ENCODE peak calls at places on chromosomes 5 and 9, in four cellular contexts. One of them, this sample, is unnamed.

GRCh38 chr5:116632890-116633289 is 58.3 kb upstream of the SEMA6A start:
- DNase-seq in tibial nerve: no peak
- DNase-seq in heart right ventricle: no peak
- DNase-seq in PC-9: no peak
- DNase-seq in this sample: no peak

GRCh38 chr5:150306775-150307174 is 4.1 kb upstream of the ARSI start:
- DNase-seq in tibial nerve: no peak
- DNase-seq in PC-9: no peak
- DNase-seq in heart right ventricle: no peak
- DNase-seq in this sample: no peak

GRCh38 chr5:5409151-5409810 is 13.2 kb upstream of the ICE1 start:
- DNase-seq in tibial nerve: no peak
- DNase-seq in heart right ventricle: no peak
- DNase-seq in PC-9: no peak
- DNase-seq in this sample: no peak

GRCh38 chr5:161763571-161763970 is 78.0 kb downstream of the GABRA6 start:
- DNase-seq in heart right ventricle: no peak
- DNase-seq in PC-9: no peak
- DNase-seq in tibial nerve: no peak
- DNase-seq in this sample: no peak

GRCh38 chr9:128242124-128242523 is 33.7 kb downstream of the GOLGA2 start:
- DNase-seq in heart right ventricle: no peak
- DNase-seq in tibial nerve: no peak
- DNase-seq in PC-9: no peak
- DNase-seq in this sample: no peak

GRCh38 chr5:16574789-16575785 is 41.7 kb downstream of the RETREG1 start:
- DNase-seq in tibial nerve: peak; percentile 40
- DNase-seq in heart right ventricle: peak; percentile 48
- DNase-seq in PC-9: no peak
- DNase-seq in this sample: no peak

GRCh38 chr5:56075361-56075760 is 80.6 kb upstream of the IL6ST start:
- DNase-seq in tibial nerve: peak; percentile 74
- DNase-seq in heart right ventricle: peak; percentile 33
- DNase-seq in PC-9: no peak
- DNase-seq in this sample: no peak

GRCh38 chr9:36721846-36722588 is 149.3 kb downstream of the MELK start:
- DNase-seq in tibial nerve: no peak
- DNase-seq in PC-9: peak; percentile 19
- DNase-seq in heart right ventricle: no peak
- DNase-seq in this sample: no peak

GRCh38 chr5:62327627-62328026 is 21.6 kb downstream of the KIF2A start:
- DNase-seq in heart right ventricle: no peak
- DNase-seq in PC-9: no peak
- DNase-seq in tibial nerve: no peak
- DNase-seq in this sample: no peak

GRCh38 chr9:92774274-92774673 is 9.6 kb upstream of the BICD2 start:
- DNase-seq in PC-9: peak; percentile 22
- DNase-seq in heart right ventricle: no peak
- DNase-seq in tibial nerve: no peak
- DNase-seq in this sample: no peak

GRCh38 chr9:97570899-97571298 is 62.3 kb downstream of the TSTD2 start:
- DNase-seq in tibial nerve: no peak
- DNase-seq in PC-9: no peak
- DNase-seq in heart right ventricle: peak; percentile 79
- DNase-seq in this sample: no peak

GRCh38 chr5:59553992-59554391 is 339.5 kb downstream of the PDE4D start:
- DNase-seq in tibial nerve: no peak
- DNase-seq in heart right ventricle: no peak
- DNase-seq in PC-9: no peak
- DNase-seq in this sample: no peak

GRCh38 chr9:118992813-118993747 is 376.2 kb downstream of the BRINP1 start:
- DNase-seq in heart right ventricle: no peak
- DNase-seq in tibial nerve: no peak
- DNase-seq in PC-9: no peak
- DNase-seq in this sample: no peak

GRCh38 chr5:180380441-180380840 is 27.3 kb upstream of the GFPT2 start:
- DNase-seq in tibial nerve: no peak
- DNase-seq in PC-9: no peak
- DNase-seq in heart right ventricle: no peak
- DNase-seq in this sample: no peak

GRCh38 chr5:55226027-55226933 is 835 bp downstream of the MCIDAS start:
- DNase-seq in heart right ventricle: no peak
- DNase-seq in tibial nerve: no peak
- DNase-seq in PC-9: peak; percentile 65
- DNase-seq in this sample: no peak

GRCh38 chr5:132090107-132090506 is 16.5 kb downstream of the CSF2 start:
- DNase-seq in heart right ventricle: no peak
- DNase-seq in PC-9: peak; percentile 62
- DNase-seq in tibial nerve: no peak
- DNase-seq in this sample: no peak

GRCh38 chr5:55360190-55360589 is 52.4 kb downstream of the MTREX start:
- DNase-seq in tibial nerve: no peak
- DNase-seq in heart right ventricle: no peak
- DNase-seq in PC-9: no peak
- DNase-seq in this sample: no peak

GRCh38 chr5:60102961-60103683 is 209.6 kb upstream of the PDE4D start:
- DNase-seq in PC-9: no peak
- DNase-seq in heart right ventricle: no peak
- DNase-seq in tibial nerve: no peak
- DNase-seq in this sample: no peak

GRCh38 chr5:139658928-139659667 is 10.9 kb downstream of the CXXC5 start:
- DNase-seq in tibial nerve: no peak
- DNase-seq in PC-9: peak; percentile 70
- DNase-seq in heart right ventricle: peak; percentile 84
- DNase-seq in this sample: no peak

GRCh38 chr5:139658501-139658927 is 10.4 kb downstream of the CXXC5 start:
- DNase-seq in PC-9: no peak
- DNase-seq in tibial nerve: no peak
- DNase-seq in heart right ventricle: no peak
- DNase-seq in this sample: no peak

GRCh38 chr5:139660105-139660915 is 12.2 kb downstream of the CXXC5 start:
- DNase-seq in tibial nerve: no peak
- DNase-seq in heart right ventricle: peak; percentile 78
- DNase-seq in PC-9: peak; percentile 90
- DNase-seq in this sample: no peak

GRCh38 chr5:139660916-139661814 is 13.0 kb downstream of the CXXC5 start:
- DNase-seq in heart right ventricle: peak; percentile 78
- DNase-seq in tibial nerve: peak; percentile 75
- DNase-seq in PC-9: peak; percentile 90
- DNase-seq in this sample: no peak

GRCh38 chr5:139659673-139660072 is 11.5 kb downstream of the CXXC5 start:
- DNase-seq in PC-9: no peak
- DNase-seq in heart right ventricle: no peak
- DNase-seq in tibial nerve: no peak
- DNase-seq in this sample: no peak
- H3K4me3 ChIP-seq in PC-9: peak overlapping the region; percentile 33
- H3K4me3 ChIP-seq in heart right ventricle: peak overlapping the region; percentile 48
- H3K4me3 ChIP-seq in tibial nerve: peak overlapping the region; percentile 23
- H3K4me3 ChIP-seq in this sample: no peak overlapping the region

DNA sequence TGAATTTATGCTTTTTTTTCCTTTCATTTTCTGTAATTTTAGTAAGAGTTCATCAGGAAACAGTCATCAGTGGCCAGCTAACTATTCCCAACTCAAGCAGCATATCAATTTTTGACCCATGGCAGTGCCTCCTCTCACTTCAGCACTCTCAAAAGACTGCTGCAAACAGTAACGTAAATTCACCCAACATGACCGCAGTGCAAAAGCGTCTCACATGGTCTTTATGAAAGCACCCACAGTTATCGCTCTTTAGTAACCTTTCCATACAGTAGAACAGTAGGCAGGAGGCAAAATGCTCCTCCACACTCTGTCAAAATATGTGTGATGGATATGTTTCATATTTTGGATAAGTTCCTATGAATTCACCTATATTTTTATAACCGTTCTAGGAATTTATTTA is 48.6 kb downstream of the PARP8 start:
- DNase-seq in PC-9: no peak
- DNase-seq in heart right ventricle: no peak
- DNase-seq in tibial nerve: no peak
- DNase-seq in this sample: no peak
- H3K4me1 ChIP-seq in PC-9: no peaks in the 10 kb centered on the region
- H3K4me1 ChIP-seq in heart right ventricle: no peaks in the 10 kb centered on the region
- H3K4me1 ChIP-seq in tibial nerve: peaks cover 20% of the 10 kb centered on the region
- H3K4me1 ChIP-seq in this sample: peaks cover 77% of the 10 kb centered on the region

GRCh38 chr9:96201140-96201539 is 100.8 kb downstream of the HSD17B3 start:
- DNase-seq in heart right ventricle: no peak
- DNase-seq in PC-9: no peak
- DNase-seq in tibial nerve: no peak
- DNase-seq in this sample: no peak
- H3K27ac ChIP-seq in heart right ventricle: no peak overlapping the region
- H3K27ac ChIP-seq in PC-9: no peak overlapping the region
- H3K27ac ChIP-seq in tibial nerve: no peak overlapping the region
- H3K27ac ChIP-seq in this sample: no peak overlapping the region

GRCh38 chr9:14277202-14277601 is 36.7 kb downstream of the NFIB start:
- DNase-seq in heart right ventricle: no peak
- DNase-seq in PC-9: no peak
- DNase-seq in tibial nerve: no peak
- DNase-seq in this sample: no peak
- H3K4me3 ChIP-seq in heart right ventricle: no peak overlapping the region
- H3K4me3 ChIP-seq in PC-9: no peak overlapping the region
- H3K4me3 ChIP-seq in tibial nerve: no peak overlapping the region
- H3K4me3 ChIP-seq in this sample: no peak overlapping the region

GRCh38 chr9:33129886-33130284 is 37.3 kb downstream of the B4GALT1 start:
- DNase-seq in tibial nerve: no peak
- DNase-seq in heart right ventricle: no peak
- DNase-seq in PC-9: peak; percentile 72
- DNase-seq in this sample: no peak

GRCh38 chr9:33128570-33128969 is 38.6 kb downstream of the B4GALT1 start:
- DNase-seq in heart right ventricle: no peak
- DNase-seq in tibial nerve: no peak
- DNase-seq in PC-9: no peak
- DNase-seq in this sample: no peak

GRCh38 chr9:33125871-33126822 is 41.0 kb downstream of the B4GALT1 start:
- DNase-seq in PC-9: no peak
- DNase-seq in heart right ventricle: no peak
- DNase-seq in tibial nerve: no peak
- DNase-seq in this sample: no peak

GRCh38 chr9:33129251-33129885 is 37.8 kb downstream of the B4GALT1 start:
- DNase-seq in PC-9: no peak
- DNase-seq in tibial nerve: no peak
- DNase-seq in heart right ventricle: no peak
- DNase-seq in this sample: no peak

DNA sequence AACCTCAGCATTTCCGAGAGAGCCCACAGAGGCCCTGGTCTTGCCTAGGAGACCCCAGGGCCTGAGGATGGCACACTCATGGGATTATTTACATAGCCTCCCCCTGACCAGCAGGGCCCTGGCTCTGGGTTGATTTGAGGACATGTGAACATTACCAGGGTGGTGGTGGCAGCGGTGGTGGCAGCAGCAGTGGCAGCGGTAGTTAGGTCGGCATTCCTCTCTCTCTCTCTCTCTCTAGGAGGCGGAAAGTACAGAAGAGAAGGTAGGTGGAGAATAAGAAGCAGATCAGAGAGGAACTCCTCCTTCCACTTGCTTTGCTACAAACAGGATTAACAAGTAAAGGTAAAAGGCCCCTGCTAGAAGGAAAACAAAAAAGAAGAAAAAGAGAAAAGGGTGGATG is 39.3 kb downstream of the B4GALT1 start:
- DNase-seq in heart right ventricle: no peak
- DNase-seq in PC-9: no peak
- DNase-seq in tibial nerve: no peak
- DNase-seq in this sample: no peak
- H3K4me1 ChIP-seq in heart right ventricle: peaks cover 8% of the 10 kb centered on the region
- H3K4me1 ChIP-seq in PC-9: peaks cover 50% of the 10 kb centered on the region
- H3K4me1 ChIP-seq in tibial nerve: peaks cover 60% of the 10 kb centered on the region
- H3K4me1 ChIP-seq in this sample: peaks cover 31% of the 10 kb centered on the region

GRCh38 chr9:89386797-89387196 is 68.5 kb downstream of the SECISBP2 start:
- DNase-seq in heart right ventricle: peak; percentile 35
- DNase-seq in PC-9: no peak
- DNase-seq in tibial nerve: no peak
- DNase-seq in this sample: no peak

GRCh38 chr9:89387197-89387849 is 69.0 kb downstream of the SECISBP2 start:
- DNase-seq in tibial nerve: no peak
- DNase-seq in heart right ventricle: no peak
- DNase-seq in PC-9: no peak
- DNase-seq in this sample: no peak

GRCh38 chr9:89388868-89389177 is 70.5 kb downstream of the SECISBP2 start:
- DNase-seq in tibial nerve: no peak
- DNase-seq in PC-9: no peak
- DNase-seq in heart right ventricle: no peak
- DNase-seq in this sample: no peak

GRCh38 chr9:89390068-89390555 is 71.8 kb downstream of the SECISBP2 start:
- DNase-seq in tibial nerve: no peak
- DNase-seq in heart right ventricle: no peak
- DNase-seq in PC-9: no peak
- DNase-seq in this sample: no peak

DNA sequence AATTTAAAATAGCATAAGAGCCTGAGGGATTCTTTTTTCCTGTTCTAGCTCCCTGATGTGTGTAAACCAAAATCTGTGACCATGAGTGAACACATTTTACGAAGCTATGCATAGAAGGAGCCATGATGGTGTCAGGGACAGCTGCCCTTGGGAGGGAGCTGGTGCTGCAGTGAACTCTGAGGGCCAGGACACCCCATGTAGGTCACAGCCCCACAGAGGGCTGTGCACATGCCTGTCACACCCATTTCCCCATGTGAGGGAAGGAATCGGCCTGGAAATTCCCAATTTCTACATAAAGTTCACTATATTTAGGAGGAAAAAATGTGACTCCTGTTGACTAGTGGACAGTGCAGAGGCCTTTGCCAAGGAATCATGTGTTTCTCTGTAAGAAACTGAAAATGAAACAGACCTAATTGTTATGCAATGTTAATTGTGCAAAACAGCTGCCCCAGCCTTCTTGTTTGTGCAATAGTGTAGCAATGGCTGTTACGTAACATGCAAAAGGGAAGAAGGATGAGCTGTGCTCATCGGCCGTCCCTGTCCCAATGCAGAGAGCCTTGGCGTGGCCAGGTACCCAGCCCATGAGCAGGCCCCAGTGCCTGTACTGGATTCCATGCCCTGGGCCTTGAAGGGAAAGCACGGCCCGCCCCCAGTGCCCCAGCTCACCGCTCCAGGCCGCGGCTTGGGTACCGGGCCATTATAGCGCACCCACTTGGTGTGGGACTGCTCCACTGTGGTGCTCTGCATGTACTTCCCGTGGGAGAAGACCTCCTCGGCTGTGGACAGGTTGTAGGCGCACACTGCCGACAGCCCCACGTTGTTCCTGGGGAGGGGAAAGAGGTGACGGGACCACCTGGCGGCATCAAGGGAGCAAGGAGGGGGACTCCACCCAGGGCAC is 69.9 kb downstream of the SECISBP2 start:
- DNase-seq in heart right ventricle: peak; percentile 37
- DNase-seq in tibial nerve: peak; percentile 89
- DNase-seq in PC-9: no peak
- DNase-seq in this sample: no peak
- H3K27ac ChIP-seq in heart right ventricle: no peak overlapping the region
- H3K27ac ChIP-seq in tibial nerve: peak overlapping the region; percentile 73
- H3K27ac ChIP-seq in PC-9: no peak overlapping the region
- H3K27ac ChIP-seq in this sample: no peak overlapping the region